ENCODE peak calls at places on chromosome X, in nine cellular contexts. One of them, this sample, is unnamed.

GRCh38 chrX:118228456-118228855 is 111.8 kb upstream of the KLHL13 start:
- DNase-seq in AG10803: no peak
- DNase-seq in brain microvascular endothelial cell: no peak
- DNase-seq in psoas muscle: no peak
- DNase-seq in WERI-Rb-1: no peak
- DNase-seq in osteoblast: no peak
- DNase-seq in fibroblast of pulmonary artery: no peak
- DNase-seq in lower leg skin: no peak
- DNase-seq in Peyer's patch: no peak
- DNase-seq in this sample: no peak

GRCh38 chrX:45110494-45110893 is 90.2 kb downstream of the DIPK2B start:
- DNase-seq in WERI-Rb-1: no peak
- DNase-seq in fibroblast of pulmonary artery: no peak
- DNase-seq in Peyer's patch: no peak
- DNase-seq in psoas muscle: no peak
- DNase-seq in osteoblast: no peak
- DNase-seq in brain microvascular endothelial cell: no peak
- DNase-seq in AG10803: no peak
- DNase-seq in lower leg skin: no peak
- DNase-seq in this sample: no peak

GRCh38 chrX:87517571-87518141 is at the start of gene KLHL4:
- DNase-seq in Peyer's patch: no peak
- DNase-seq in psoas muscle: no peak
- DNase-seq in osteoblast: peak
- DNase-seq in lower leg skin: no peak
- DNase-seq in brain microvascular endothelial cell: peak
- DNase-seq in AG10803: no peak
- DNase-seq in fibroblast of pulmonary artery: peak
- DNase-seq in WERI-Rb-1: peak
- DNase-seq in this sample: peak

GRCh38 chrX:65879977-65880799 is 159.7 kb downstream of the VSIG4 start:
- DNase-seq in brain microvascular endothelial cell: no peak
- DNase-seq in osteoblast: no peak
- DNase-seq in psoas muscle: no peak
- DNase-seq in AG10803: no peak
- DNase-seq in lower leg skin: no peak
- DNase-seq in fibroblast of pulmonary artery: no peak
- DNase-seq in WERI-Rb-1: no peak
- DNase-seq in Peyer's patch: no peak
- DNase-seq in this sample: no peak

GRCh38 chrX:10101269-10101668 is 55.5 kb upstream of the CLCN4 start:
- DNase-seq in fibroblast of pulmonary artery: no peak
- DNase-seq in Peyer's patch: no peak
- DNase-seq in AG10803: no peak
- DNase-seq in brain microvascular endothelial cell: no peak
- DNase-seq in psoas muscle: no peak
- DNase-seq in osteoblast: no peak
- DNase-seq in WERI-Rb-1: no peak
- DNase-seq in lower leg skin: no peak
- DNase-seq in this sample: no peak

GRCh38 chrX:120452131-120452530 is 17.0 kb downstream of the LAMP2 start:
- DNase-seq in psoas muscle: no peak
- DNase-seq in lower leg skin: no peak
- DNase-seq in osteoblast: peak
- DNase-seq in AG10803: peak
- DNase-seq in Peyer's patch: no peak
- DNase-seq in fibroblast of pulmonary artery: peak
- DNase-seq in WERI-Rb-1: peak
- DNase-seq in brain microvascular endothelial cell: peak
- DNase-seq in this sample: no peak

GRCh38 chrX:49251325-49251724 is 13.2 kb downstream of the FOXP3 start:
- DNase-seq in fibroblast of pulmonary artery: no peak
- DNase-seq in WERI-Rb-1: no peak
- DNase-seq in Peyer's patch: no peak
- DNase-seq in osteoblast: peak
- DNase-seq in AG10803: no peak
- DNase-seq in lower leg skin: no peak
- DNase-seq in psoas muscle: no peak
- DNase-seq in brain microvascular endothelial cell: no peak
- DNase-seq in this sample: no peak

GRCh38 chrX:154761977-154762528 is 611 bp upstream of the DKC1 start:
- DNase-seq in Peyer's patch: no peak
- DNase-seq in psoas muscle: no peak
- DNase-seq in lower leg skin: no peak
- DNase-seq in brain microvascular endothelial cell: no peak
- DNase-seq in WERI-Rb-1: no peak
- DNase-seq in fibroblast of pulmonary artery: no peak
- DNase-seq in osteoblast: no peak
- DNase-seq in AG10803: no peak
- DNase-seq in this sample: no peak

GRCh38 chrX:104135677-104136076 is 21.1 kb downstream of the SLC25A53 start:
- DNase-seq in Peyer's patch: no peak
- DNase-seq in brain microvascular endothelial cell: no peak
- DNase-seq in psoas muscle: no peak
- DNase-seq in fibroblast of pulmonary artery: no peak
- DNase-seq in lower leg skin: no peak
- DNase-seq in WERI-Rb-1: no peak
- DNase-seq in osteoblast: no peak
- DNase-seq in AG10803: peak
- DNase-seq in this sample: no peak

GRCh38 chrX:104134583-104135261 is 22.1 kb downstream of the SLC25A53 start:
- DNase-seq in fibroblast of pulmonary artery: no peak
- DNase-seq in WERI-Rb-1: no peak
- DNase-seq in psoas muscle: no peak
- DNase-seq in osteoblast: no peak
- DNase-seq in AG10803: no peak
- DNase-seq in Peyer's patch: no peak
- DNase-seq in brain microvascular endothelial cell: no peak
- DNase-seq in lower leg skin: no peak
- DNase-seq in this sample: no peak

GRCh38 chrX:104137496-104137895 is 19.3 kb downstream of the SLC25A53 start:
- DNase-seq in brain microvascular endothelial cell: peak
- DNase-seq in Peyer's patch: no peak
- DNase-seq in psoas muscle: no peak
- DNase-seq in lower leg skin: no peak
- DNase-seq in WERI-Rb-1: no peak
- DNase-seq in AG10803: peak
- DNase-seq in osteoblast: peak
- DNase-seq in fibroblast of pulmonary artery: peak
- DNase-seq in this sample: no peak

GRCh38 chrX:104141087-104141760 is 15.6 kb downstream of the SLC25A53 start:
- DNase-seq in WERI-Rb-1: no peak
- DNase-seq in fibroblast of pulmonary artery: no peak
- DNase-seq in osteoblast: no peak
- DNase-seq in lower leg skin: no peak
- DNase-seq in brain microvascular endothelial cell: no peak
- DNase-seq in Peyer's patch: no peak
- DNase-seq in psoas muscle: no peak
- DNase-seq in AG10803: no peak
- DNase-seq in this sample: no peak

DNA sequence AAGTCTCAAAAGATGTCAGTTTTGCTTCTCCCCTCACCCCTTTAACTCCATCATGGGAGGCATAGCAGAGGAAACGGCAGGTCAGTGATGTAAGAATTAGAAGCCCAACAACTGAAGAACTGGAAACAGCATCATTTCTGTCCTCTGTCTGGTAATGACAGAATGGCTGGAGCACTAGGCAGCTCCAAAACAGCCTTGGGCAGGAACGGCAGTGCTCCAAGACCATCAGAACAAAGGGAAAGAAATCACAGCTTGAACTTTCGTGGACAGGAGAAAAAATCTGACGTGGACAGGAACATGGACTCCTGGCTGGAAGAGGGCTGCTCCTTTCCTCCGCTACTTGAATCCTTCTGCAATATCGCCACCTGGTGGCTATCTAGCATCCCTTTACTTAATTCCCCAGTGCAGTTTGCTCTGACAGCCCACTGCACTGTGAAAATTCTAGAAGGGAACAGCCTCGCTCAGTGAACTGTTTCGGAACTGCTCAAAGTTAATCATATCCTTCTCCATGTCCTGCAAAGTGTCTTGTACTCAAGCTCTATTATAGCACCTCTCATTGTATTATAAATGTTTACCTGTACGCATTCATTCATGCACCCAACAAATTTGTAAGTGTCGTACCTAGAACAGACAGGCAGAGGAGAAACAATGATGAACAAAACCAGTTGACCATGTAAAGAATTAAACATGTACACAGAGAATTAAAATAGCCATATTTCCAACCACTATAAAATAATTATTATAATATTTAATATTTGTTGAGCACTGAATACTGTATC is 20.4 kb downstream of the SLC25A53 start:
- DNase-seq in fibroblast of pulmonary artery: peak
- DNase-seq in Peyer's patch: peak
- DNase-seq in AG10803: peak
- DNase-seq in psoas muscle: peak
- DNase-seq in brain microvascular endothelial cell: peak
- DNase-seq in osteoblast: peak
- DNase-seq in WERI-Rb-1: peak
- DNase-seq in lower leg skin: peak
- DNase-seq in this sample: peak
- H3K4me3 ChIP-seq in fibroblast of pulmonary artery: peak
- H3K4me3 ChIP-seq in Peyer's patch: peak
- H3K4me3 ChIP-seq in AG10803: peak
- H3K4me3 ChIP-seq in psoas muscle: peak
- H3K4me3 ChIP-seq in brain microvascular endothelial cell: peak
- H3K4me3 ChIP-seq in osteoblast: peak
- H3K4me3 ChIP-seq in WERI-Rb-1: no peak
- H3K4me3 ChIP-seq in lower leg skin: no peak
- H3K4me3 ChIP-seq in this sample: peak

GRCh38 chrX:133414399-133415275 is 652 bp downstream of the GPC4 start:
- DNase-seq in WERI-Rb-1: no peak
- DNase-seq in AG10803: peak
- DNase-seq in Peyer's patch: no peak
- DNase-seq in osteoblast: peak
- DNase-seq in fibroblast of pulmonary artery: peak
- DNase-seq in psoas muscle: peak
- DNase-seq in brain microvascular endothelial cell: no peak
- DNase-seq in lower leg skin: no peak
- DNase-seq in this sample: no peak

GRCh38 chrX:133413218-133413925 is 1.9 kb downstream of the GPC4 start:
- DNase-seq in Peyer's patch: no peak
- DNase-seq in fibroblast of pulmonary artery: no peak
- DNase-seq in AG10803: no peak
- DNase-seq in brain microvascular endothelial cell: no peak
- DNase-seq in psoas muscle: no peak
- DNase-seq in WERI-Rb-1: no peak
- DNase-seq in osteoblast: no peak
- DNase-seq in lower leg skin: no peak
- DNase-seq in this sample: no peak

GRCh38 chrX:133417364-133417763 is 2.1 kb upstream of the GPC4 start:
- DNase-seq in WERI-Rb-1: no peak
- DNase-seq in osteoblast: no peak
- DNase-seq in fibroblast of pulmonary artery: no peak
- DNase-seq in brain microvascular endothelial cell: no peak
- DNase-seq in AG10803: no peak
- DNase-seq in psoas muscle: no peak
- DNase-seq in lower leg skin: no peak
- DNase-seq in Peyer's patch: no peak
- DNase-seq in this sample: no peak

GRCh38 chrX:133412665-133413064 is 2.6 kb downstream of the GPC4 start:
- DNase-seq in brain microvascular endothelial cell: no peak
- DNase-seq in psoas muscle: no peak
- DNase-seq in AG10803: no peak
- DNase-seq in osteoblast: peak
- DNase-seq in fibroblast of pulmonary artery: no peak
- DNase-seq in lower leg skin: no peak
- DNase-seq in Peyer's patch: no peak
- DNase-seq in WERI-Rb-1: no peak
- DNase-seq in this sample: no peak

DNA sequence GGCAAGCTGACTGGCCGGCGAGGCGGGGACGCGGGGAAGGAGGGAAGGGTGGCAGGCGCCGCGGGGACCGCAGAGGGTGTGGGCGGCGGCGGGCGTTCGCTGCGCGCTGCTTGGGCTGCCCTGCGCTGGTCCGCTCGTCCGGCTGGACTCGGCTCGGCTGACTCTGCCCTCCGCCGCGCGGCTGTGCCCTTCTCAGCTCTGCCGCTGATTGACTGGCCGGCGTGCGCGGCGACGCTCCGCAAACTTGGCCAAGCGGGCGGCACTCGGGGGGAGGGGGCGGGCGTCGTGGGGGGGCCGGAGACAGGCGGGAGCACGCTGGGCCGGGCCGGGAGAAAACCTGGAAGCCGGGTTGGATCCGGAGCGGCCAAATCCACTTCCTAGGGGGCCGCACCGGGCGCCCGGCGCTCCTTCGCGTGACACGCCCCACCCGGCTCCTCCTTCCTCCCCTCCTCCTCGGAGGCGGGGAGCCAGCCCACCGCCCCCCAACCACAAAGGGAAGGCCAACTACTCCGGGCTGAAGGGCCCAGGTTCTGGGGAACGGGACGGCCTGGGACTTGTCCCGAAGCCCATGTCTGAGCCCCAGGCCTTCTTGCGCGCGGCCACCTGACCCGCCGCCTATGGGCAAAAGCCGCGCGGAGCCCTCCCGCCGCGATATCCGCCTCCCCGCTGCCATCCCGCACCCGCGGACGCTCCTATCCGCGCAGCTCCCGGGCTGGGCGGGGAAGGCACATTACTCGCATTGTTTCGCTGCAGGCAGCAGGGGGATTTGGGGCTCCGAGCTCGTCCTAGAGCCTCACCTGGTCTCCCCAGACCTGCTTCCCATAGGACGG is at the start of gene GPC4:
- DNase-seq in osteoblast: peak
- DNase-seq in Peyer's patch: no peak
- DNase-seq in fibroblast of pulmonary artery: peak
- DNase-seq in WERI-Rb-1: no peak
- DNase-seq in brain microvascular endothelial cell: peak
- DNase-seq in lower leg skin: peak
- DNase-seq in AG10803: peak
- DNase-seq in psoas muscle: peak
- DNase-seq in this sample: no peak
- TF ChIP-seq CTCF in osteoblast: no peak
- TF ChIP-seq CTCF in Peyer's patch: no peak
- TF ChIP-seq CTCF in fibroblast of pulmonary artery: no peak
- TF ChIP-seq CTCF in WERI-Rb-1: no peak
- TF ChIP-seq CTCF in brain microvascular endothelial cell: no peak
- TF ChIP-seq CTCF in lower leg skin: no peak
- TF ChIP-seq CTCF in AG10803: no peak
- TF ChIP-seq CTCF in psoas muscle: no peak
- TF ChIP-seq CTCF in this sample: no peak

DNA sequence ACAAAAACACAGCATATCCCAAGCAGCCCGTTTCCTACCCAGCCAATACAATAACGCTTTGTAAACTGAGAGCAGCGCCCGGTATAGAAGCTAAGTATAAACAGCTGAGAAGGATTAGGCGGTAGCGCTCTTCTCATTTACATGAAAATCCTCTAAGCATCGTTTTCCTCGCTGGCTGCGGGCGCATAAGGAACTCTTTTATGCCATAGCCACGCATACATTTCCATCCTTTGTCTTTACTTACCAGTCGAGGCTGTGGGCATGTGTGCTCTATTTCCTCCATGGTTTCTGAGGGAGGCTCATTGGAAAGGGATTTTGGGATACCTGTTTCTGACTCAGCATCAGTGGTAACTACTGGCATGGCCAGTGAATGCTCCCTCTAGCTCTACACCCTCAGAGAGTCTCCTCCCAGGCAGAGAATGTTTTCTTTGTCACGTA is 383 bp downstream of the PCYT1B start:
- DNase-seq in lower leg skin: no peak
- DNase-seq in osteoblast: no peak
- DNase-seq in fibroblast of pulmonary artery: no peak
- DNase-seq in AG10803: no peak
- DNase-seq in psoas muscle: no peak
- DNase-seq in WERI-Rb-1: peak
- DNase-seq in Peyer's patch: no peak
- DNase-seq in brain microvascular endothelial cell: no peak
- DNase-seq in this sample: no peak
- H3K4me3 ChIP-seq in lower leg skin: no peak
- H3K4me3 ChIP-seq in osteoblast: peak
- H3K4me3 ChIP-seq in fibroblast of pulmonary artery: peak
- H3K4me3 ChIP-seq in AG10803: no peak
- H3K4me3 ChIP-seq in psoas muscle: peak
- H3K4me3 ChIP-seq in WERI-Rb-1: no peak
- H3K4me3 ChIP-seq in Peyer's patch: peak
- H3K4me3 ChIP-seq in brain microvascular endothelial cell: peak
- H3K4me3 ChIP-seq in this sample: peak

GRCh38 chrX:138020941-138021340 is 455.0 kb downstream of the ZIC3 start:
- DNase-seq in osteoblast: peak
- DNase-seq in AG10803: no peak
- DNase-seq in WERI-Rb-1: no peak
- DNase-seq in brain microvascular endothelial cell: no peak
- DNase-seq in lower leg skin: no peak
- DNase-seq in fibroblast of pulmonary artery: no peak
- DNase-seq in psoas muscle: no peak
- DNase-seq in Peyer's patch: no peak
- DNase-seq in this sample: no peak

GRCh38 chrX:138031715-138032114 is 465.8 kb downstream of the ZIC3 start:
- DNase-seq in WERI-Rb-1: no peak
- DNase-seq in AG10803: no peak
- DNase-seq in Peyer's patch: no peak
- DNase-seq in osteoblast: no peak
- DNase-seq in fibroblast of pulmonary artery: no peak
- DNase-seq in lower leg skin: no peak
- DNase-seq in brain microvascular endothelial cell: no peak
- DNase-seq in psoas muscle: no peak
- DNase-seq in this sample: no peak

DNA sequence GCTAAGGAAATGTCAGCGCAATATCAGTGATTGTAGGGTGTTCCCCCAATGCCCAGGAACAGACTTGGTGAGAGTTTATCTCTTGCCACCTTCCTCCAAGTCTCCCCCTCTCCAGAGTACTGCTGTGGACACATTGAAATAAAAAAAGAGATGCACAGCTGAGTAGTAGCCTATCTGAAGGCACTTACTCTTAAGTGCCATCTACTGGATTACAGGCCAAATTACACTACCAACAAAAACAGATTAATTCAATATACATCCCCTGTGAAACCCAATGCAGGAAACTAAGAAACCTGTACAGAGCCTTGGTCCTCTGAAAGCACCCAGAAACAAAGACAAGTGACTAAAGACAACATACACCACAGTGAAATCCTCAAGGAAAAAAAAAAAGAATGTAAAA is 460.3 kb downstream of the ZIC3 start:
- DNase-seq in psoas muscle: no peak
- DNase-seq in Peyer's patch: no peak
- DNase-seq in osteoblast: no peak
- DNase-seq in AG10803: no peak
- DNase-seq in WERI-Rb-1: no peak
- DNase-seq in lower leg skin: no peak
- DNase-seq in brain microvascular endothelial cell: no peak
- DNase-seq in fibroblast of pulmonary artery: no peak
- DNase-seq in this sample: no peak
- TF ChIP-seq CTCF in psoas muscle: peak
- TF ChIP-seq CTCF in Peyer's patch: no peak
- TF ChIP-seq CTCF in osteoblast: peak
- TF ChIP-seq CTCF in AG10803: peak
- TF ChIP-seq CTCF in WERI-Rb-1: peak
- TF ChIP-seq CTCF in lower leg skin: no peak
- TF ChIP-seq CTCF in brain microvascular endothelial cell: peak
- TF ChIP-seq CTCF in fibroblast of pulmonary artery: no peak
- TF ChIP-seq CTCF in this sample: peak

This sample was measured in kidney epithelial cell.